ENCODE peak calls at places on chromosomes 2 and 18, in eight cellular contexts. One of them, this sample, is unnamed.

GRCh38 chr2:136122654-136123053 is 4.7 kb upstream of the CXCR4 start:
- DNase-seq in AG10803: no peak
- DNase-seq in kidney epithelial cell: no peak
- DNase-seq in A549: no peak
- DNase-seq in B cell: peak; percentile 43
- DNase-seq in fibroblast of lung: no peak
- DNase-seq in PC-9: no peak
- DNase-seq in PC-3: no peak
- DNase-seq in this sample: no peak

GRCh38 chr18:61735564-61736102 is 157.2 kb downstream of the RNF152 start:
- DNase-seq in AG10803: no peak
- DNase-seq in kidney epithelial cell: no peak
- DNase-seq in A549: no peak
- DNase-seq in B cell: no peak
- DNase-seq in fibroblast of lung: no peak
- DNase-seq in PC-9: no peak
- DNase-seq in PC-3: no peak
- DNase-seq in this sample: no peak

GRCh38 chr2:59449264-59449663 is 1104.2 kb downstream of the BCL11A start:
- DNase-seq in AG10803: no peak
- DNase-seq in kidney epithelial cell: no peak
- DNase-seq in A549: peak; percentile 4
- DNase-seq in B cell: peak; percentile 56
- DNase-seq in fibroblast of lung: no peak
- DNase-seq in PC-9: no peak
- DNase-seq in PC-3: no peak
- DNase-seq in this sample: no peak

GRCh38 chr2:152782171-152782570 is 63.8 kb downstream of the ARL6IP6 start:
- DNase-seq in AG10803: no peak
- DNase-seq in kidney epithelial cell: no peak
- DNase-seq in A549: no peak
- DNase-seq in B cell: no peak
- DNase-seq in fibroblast of lung: no peak
- DNase-seq in PC-9: no peak
- DNase-seq in PC-3: no peak
- DNase-seq in this sample: no peak

GRCh38 chr2:62706721-62707516 is 1.4 kb downstream of the EHBP1 start:
- DNase-seq in AG10803: no peak
- DNase-seq in kidney epithelial cell: no peak
- DNase-seq in A549: peak; percentile 21
- DNase-seq in B cell: no peak
- DNase-seq in fibroblast of lung: no peak
- DNase-seq in PC-9: no peak
- DNase-seq in PC-3: peak; percentile 7
- DNase-seq in this sample: no peak

GRCh38 chr2:168699834-168700417 is 102.5 kb upstream of the NOSTRIN start:
- DNase-seq in AG10803: peak; percentile 76
- DNase-seq in kidney epithelial cell: no peak
- DNase-seq in A549: no peak
- DNase-seq in B cell: no peak
- DNase-seq in fibroblast of lung: peak; percentile 67
- DNase-seq in PC-9: no peak
- DNase-seq in PC-3: no peak
- DNase-seq in this sample: peak; percentile 50

GRCh38 chr2:200968735-200969134 is 5.3 kb upstream of the ORC2 start:
- DNase-seq in AG10803: no peak
- DNase-seq in kidney epithelial cell: no peak
- DNase-seq in A549: peak; percentile 10
- DNase-seq in B cell: no peak
- DNase-seq in fibroblast of lung: no peak
- DNase-seq in PC-9: no peak
- DNase-seq in PC-3: peak; percentile 11
- DNase-seq in this sample: no peak

GRCh38 chr2:43609304-43609883 is 13.6 kb upstream of the THADA start:
- DNase-seq in AG10803: peak; percentile 40
- DNase-seq in kidney epithelial cell: peak; percentile 7
- DNase-seq in A549: peak; percentile 66
- DNase-seq in B cell: peak; percentile 53
- DNase-seq in fibroblast of lung: peak; percentile 34
- DNase-seq in PC-9: peak; percentile 48
- DNase-seq in PC-3: peak; percentile 74
- DNase-seq in this sample: no peak

GRCh38 chr18:59570101-59570875 is 126.9 kb downstream of the CCBE1 start:
- DNase-seq in AG10803: no peak
- DNase-seq in kidney epithelial cell: no peak
- DNase-seq in A549: no peak
- DNase-seq in B cell: no peak
- DNase-seq in fibroblast of lung: peak; percentile 26
- DNase-seq in PC-9: no peak
- DNase-seq in PC-3: no peak
- DNase-seq in this sample: no peak

GRCh38 chr2:162100579-162100978 is 26.6 kb upstream of the DPP4 start:
- DNase-seq in AG10803: no peak
- DNase-seq in kidney epithelial cell: no peak
- DNase-seq in A549: no peak
- DNase-seq in B cell: no peak
- DNase-seq in fibroblast of lung: no peak
- DNase-seq in PC-9: no peak
- DNase-seq in PC-3: no peak
- DNase-seq in this sample: no peak

GRCh38 chr2:169767243-169767888 is 31.3 kb upstream of the SSB start:
- DNase-seq in AG10803: peak; percentile 62
- DNase-seq in kidney epithelial cell: no peak
- DNase-seq in A549: peak; percentile 61
- DNase-seq in B cell: peak; percentile 55
- DNase-seq in fibroblast of lung: peak; percentile 48
- DNase-seq in PC-9: no peak
- DNase-seq in PC-3: peak; percentile 73
- DNase-seq in this sample: peak; percentile 34

GRCh38 chr2:199861116-199861774 is 10.3 kb upstream of the FTCDNL1 start:
- DNase-seq in AG10803: peak; percentile 41
- DNase-seq in kidney epithelial cell: no peak
- DNase-seq in A549: peak; percentile 27
- DNase-seq in B cell: no peak
- DNase-seq in fibroblast of lung: peak; percentile 16
- DNase-seq in PC-9: no peak
- DNase-seq in PC-3: peak; percentile 47
- DNase-seq in this sample: no peak

DNA sequence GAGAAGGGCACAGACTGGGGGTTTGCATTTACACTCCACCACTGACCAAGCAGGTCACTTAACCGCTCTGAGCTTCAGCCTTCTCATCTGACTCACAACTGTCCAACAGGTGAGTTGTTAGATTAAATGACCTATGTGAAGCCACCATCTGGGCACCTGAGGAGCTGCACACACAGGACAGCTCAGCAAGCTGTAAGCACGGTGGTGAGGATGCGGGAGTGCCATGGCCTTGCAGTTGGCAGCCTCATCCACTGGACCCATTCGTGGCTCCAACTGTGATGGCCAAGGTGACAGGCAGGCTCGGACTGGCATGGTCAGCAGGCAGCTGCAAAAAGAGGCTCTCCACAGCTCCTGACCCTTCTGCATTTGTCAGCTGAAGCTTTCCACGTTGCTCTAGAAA is 23.3 kb upstream of the AMMECR1L start:
- DNase-seq in AG10803: no peak
- DNase-seq in kidney epithelial cell: no peak
- DNase-seq in A549: peak; percentile 29
- DNase-seq in B cell: no peak
- DNase-seq in fibroblast of lung: no peak
- DNase-seq in PC-9: peak; percentile 19
- DNase-seq in PC-3: peak; percentile 56
- DNase-seq in this sample: no peak
- TF ChIP-seq CTCF in AG10803: no peak
- TF ChIP-seq CTCF in kidney epithelial cell: no peak
- TF ChIP-seq CTCF in A549: no peak
- TF ChIP-seq CTCF in B cell: no peak
- TF ChIP-seq CTCF in fibroblast of lung: no peak
- TF ChIP-seq CTCF in PC-9: peak; percentile 29
- TF ChIP-seq CTCF in PC-3: peak; percentile 34
- TF ChIP-seq CTCF in this sample: no peak

GRCh38 chr2:14722919-14723559 is 90.5 kb downstream of the LRATD1 start:
- DNase-seq in AG10803: peak; percentile 27
- DNase-seq in kidney epithelial cell: no peak
- DNase-seq in A549: no peak
- DNase-seq in B cell: no peak
- DNase-seq in fibroblast of lung: no peak
- DNase-seq in PC-9: no peak
- DNase-seq in PC-3: no peak
- DNase-seq in this sample: no peak
- TF ChIP-seq CTCF in AG10803: no peak
- TF ChIP-seq CTCF in kidney epithelial cell: no peak
- TF ChIP-seq CTCF in A549: no peak
- TF ChIP-seq CTCF in B cell: no peak
- TF ChIP-seq CTCF in fibroblast of lung: no peak
- TF ChIP-seq CTCF in PC-9: no peak
- TF ChIP-seq CTCF in PC-3: no peak
- TF ChIP-seq CTCF in this sample: no peak

GRCh38 chr2:202035089-202035940 is 1.7 kb downstream of the FZD7 start:
- DNase-seq in AG10803: peak; percentile 82
- DNase-seq in kidney epithelial cell: no peak
- DNase-seq in A549: no peak
- DNase-seq in B cell: no peak
- DNase-seq in fibroblast of lung: peak; percentile 83
- DNase-seq in PC-9: peak; percentile 18
- DNase-seq in PC-3: no peak
- DNase-seq in this sample: peak; percentile 59
- TF ChIP-seq CTCF in AG10803: peak; percentile 61
- TF ChIP-seq CTCF in kidney epithelial cell: peak; percentile 68
- TF ChIP-seq CTCF in A549: no peak
- TF ChIP-seq CTCF in B cell: peak; percentile 18
- TF ChIP-seq CTCF in fibroblast of lung: peak; percentile 65
- TF ChIP-seq CTCF in PC-9: peak; percentile 47
- TF ChIP-seq CTCF in PC-3: no peak
- TF ChIP-seq CTCF in this sample: peak; percentile 50

GRCh38 chr18:10524507-10525425 is 1.1 kb upstream of the NAPG start:
- DNase-seq in AG10803: peak; percentile 65
- DNase-seq in kidney epithelial cell: peak; percentile 29
- DNase-seq in A549: no peak
- DNase-seq in B cell: no peak
- DNase-seq in fibroblast of lung: peak; percentile 81
- DNase-seq in PC-9: peak; percentile 23
- DNase-seq in PC-3: peak; percentile 44
- DNase-seq in this sample: no peak

GRCh38 chr18:10523544-10523943 is 2.3 kb upstream of the NAPG start:
- DNase-seq in AG10803: no peak
- DNase-seq in kidney epithelial cell: no peak
- DNase-seq in A549: no peak
- DNase-seq in B cell: no peak
- DNase-seq in fibroblast of lung: no peak
- DNase-seq in PC-9: no peak
- DNase-seq in PC-3: no peak
- DNase-seq in this sample: no peak

GRCh38 chr18:10526211-10526949 is 553 bp downstream of the NAPG start:
- DNase-seq in AG10803: peak; percentile 51
- DNase-seq in kidney epithelial cell: no peak
- DNase-seq in A549: peak; percentile 23
- DNase-seq in B cell: peak; percentile 56
- DNase-seq in fibroblast of lung: peak; percentile 51
- DNase-seq in PC-9: peak; percentile 55
- DNase-seq in PC-3: peak; percentile 48
- DNase-seq in this sample: peak; percentile 92

GRCh38 chr18:10528439-10528838 is 2.6 kb downstream of the NAPG start:
- DNase-seq in AG10803: no peak
- DNase-seq in kidney epithelial cell: no peak
- DNase-seq in A549: no peak
- DNase-seq in B cell: no peak
- DNase-seq in fibroblast of lung: no peak
- DNase-seq in PC-9: no peak
- DNase-seq in PC-3: no peak
- DNase-seq in this sample: no peak

DNA sequence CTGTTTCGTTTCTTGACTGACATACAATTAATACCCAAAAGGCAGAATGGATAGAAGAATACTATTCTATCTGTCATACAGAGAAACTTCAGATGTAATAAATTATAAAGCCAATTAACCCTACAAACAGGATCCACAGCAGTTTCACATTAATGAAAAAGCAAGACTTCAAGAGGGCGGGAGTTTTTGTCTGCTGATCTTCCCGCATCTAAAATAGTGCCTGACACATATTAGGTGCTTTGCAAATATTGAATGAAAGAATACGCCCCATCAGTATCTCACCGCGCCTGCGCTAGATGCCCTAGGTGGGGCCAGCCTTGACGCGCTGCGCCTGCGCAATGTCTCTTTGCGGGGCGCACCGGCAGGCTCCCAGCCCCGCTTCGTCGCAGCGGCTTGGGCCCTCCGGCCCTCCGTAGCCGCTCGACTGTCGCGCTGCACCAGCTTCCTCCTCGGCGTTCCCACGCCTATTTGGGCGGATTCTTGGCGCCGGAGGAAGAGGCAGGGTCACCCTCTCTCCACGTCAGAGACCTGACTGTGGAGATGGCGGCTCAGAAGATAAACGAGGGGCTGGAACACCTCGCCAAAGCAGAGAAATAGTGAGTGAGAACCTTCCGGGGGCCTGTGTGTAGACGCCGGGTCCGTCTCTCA is at the start of gene NAPG:
- DNase-seq in AG10803: peak; percentile 95
- DNase-seq in kidney epithelial cell: peak; percentile 69
- DNase-seq in A549: peak; percentile 91
- DNase-seq in B cell: peak; percentile 91
- DNase-seq in fibroblast of lung: peak; percentile 94
- DNase-seq in PC-9: peak; percentile 93
- DNase-seq in PC-3: peak; percentile 93
- DNase-seq in this sample: peak; percentile 93
- TF ChIP-seq CTCF in AG10803: no peak
- TF ChIP-seq CTCF in kidney epithelial cell: no peak
- TF ChIP-seq CTCF in A549: no peak
- TF ChIP-seq CTCF in B cell: no peak
- TF ChIP-seq CTCF in fibroblast of lung: no peak
- TF ChIP-seq CTCF in PC-9: no peak
- TF ChIP-seq CTCF in PC-3: no peak
- TF ChIP-seq CTCF in this sample: no peak

DNA sequence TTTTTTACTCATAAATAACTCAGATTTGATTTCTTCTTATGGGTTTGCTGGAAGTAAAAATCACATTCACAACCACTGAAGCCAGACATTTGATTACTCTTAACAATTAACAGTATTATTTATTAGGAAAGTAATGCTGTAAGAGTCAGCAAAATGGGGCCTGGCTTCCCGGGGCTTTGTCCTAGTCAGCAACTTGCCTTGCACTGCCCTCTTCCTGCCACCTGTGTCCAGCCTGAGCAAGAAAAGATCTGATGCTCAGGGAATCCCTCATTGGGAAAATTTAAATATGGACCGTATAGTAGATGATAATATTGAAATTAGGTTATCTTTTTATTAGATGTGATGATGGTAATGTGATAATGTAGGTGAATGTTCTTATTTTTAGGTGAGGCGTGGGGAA is 30.8 kb upstream of the ACYP2 start:
- DNase-seq in AG10803: peak; percentile 16
- DNase-seq in kidney epithelial cell: no peak
- DNase-seq in A549: peak; percentile 51
- DNase-seq in B cell: no peak
- DNase-seq in fibroblast of lung: peak; percentile 19
- DNase-seq in PC-9: no peak
- DNase-seq in PC-3: peak; percentile 55
- DNase-seq in this sample: no peak
- TF ChIP-seq CTCF in AG10803: peak; percentile 44
- TF ChIP-seq CTCF in kidney epithelial cell: peak; percentile 62
- TF ChIP-seq CTCF in A549: peak; percentile 40
- TF ChIP-seq CTCF in B cell: no peak
- TF ChIP-seq CTCF in fibroblast of lung: peak; percentile 42
- TF ChIP-seq CTCF in PC-9: peak; percentile 49
- TF ChIP-seq CTCF in PC-3: peak; percentile 73
- TF ChIP-seq CTCF in this sample: no peak

This sample was measured in left lung.